ENCODE peak calls at places on chromosomes 4 and X, in six cellular contexts. One of them, this sample, is unnamed. For H3K27me3, the result is how much of the 10 kb centered on the place peaks cover.

GRCh38 chr4:117560329-117560728 is 474.0 kb upstream of the NDST3 start:
- DNase-seq in body of pancreas: no peak
- DNase-seq in prostate gland: no peak
- DNase-seq in bronchial epithelial cell: peak
- DNase-seq in AG04450: peak
- DNase-seq in pancreas: no peak
- DNase-seq in this sample: no peak

GRCh38 chrX:56385336-56385735 is 153.2 kb downstream of the KLF8 start:
- DNase-seq in bronchial epithelial cell: no peak
- DNase-seq in AG04450: no peak
- DNase-seq in body of pancreas: no peak
- DNase-seq in pancreas: no peak
- DNase-seq in prostate gland: no peak
- DNase-seq in this sample: no peak

GRCh38 chrX:39677585-39677984 is 420.2 kb downstream of the BCOR start:
- DNase-seq in AG04450: no peak
- DNase-seq in bronchial epithelial cell: no peak
- DNase-seq in prostate gland: no peak
- DNase-seq in body of pancreas: no peak
- DNase-seq in pancreas: no peak
- DNase-seq in this sample: no peak

GRCh38 chrX:29746326-29746725 is 469.0 kb upstream of the MAGEB2 start:
- DNase-seq in prostate gland: no peak
- DNase-seq in body of pancreas: no peak
- DNase-seq in pancreas: no peak
- DNase-seq in AG04450: no peak
- DNase-seq in bronchial epithelial cell: no peak
- DNase-seq in this sample: no peak

GRCh38 chr4:160117686-160118085 is 1014.8 kb downstream of the RAPGEF2 start:
- DNase-seq in body of pancreas: no peak
- DNase-seq in AG04450: no peak
- DNase-seq in bronchial epithelial cell: no peak
- DNase-seq in prostate gland: no peak
- DNase-seq in pancreas: no peak
- DNase-seq in this sample: no peak

GRCh38 chrX:54452920-54453319 is 12.7 kb downstream of the TSR2 start:
- DNase-seq in body of pancreas: no peak
- DNase-seq in AG04450: no peak
- DNase-seq in prostate gland: no peak
- DNase-seq in bronchial epithelial cell: no peak
- DNase-seq in pancreas: no peak
- DNase-seq in this sample: no peak

GRCh38 chr4:168848977-168849687 is 160.9 kb downstream of the CBR4 start:
- DNase-seq in bronchial epithelial cell: no peak
- DNase-seq in AG04450: no peak
- DNase-seq in pancreas: no peak
- DNase-seq in prostate gland: no peak
- DNase-seq in body of pancreas: no peak
- DNase-seq in this sample: no peak

GRCh38 chr4:152064282-152064681 is 303.5 kb upstream of the GATB start:
- DNase-seq in pancreas: no peak
- DNase-seq in prostate gland: no peak
- DNase-seq in bronchial epithelial cell: no peak
- DNase-seq in body of pancreas: no peak
- DNase-seq in AG04450: no peak
- DNase-seq in this sample: no peak

GRCh38 chr4:18917689-18918088 is 896.1 kb upstream of the LCORL start:
- DNase-seq in bronchial epithelial cell: peak
- DNase-seq in AG04450: no peak
- DNase-seq in pancreas: no peak
- DNase-seq in prostate gland: no peak
- DNase-seq in body of pancreas: no peak
- DNase-seq in this sample: no peak

GRCh38 chrX:110168585-110168984 is 149.3 kb downstream of the AMMECR1 start:
- DNase-seq in AG04450: no peak
- DNase-seq in pancreas: no peak
- DNase-seq in body of pancreas: no peak
- DNase-seq in bronchial epithelial cell: peak
- DNase-seq in prostate gland: no peak
- DNase-seq in this sample: no peak

GRCh38 chrX:109854096-109854495 is 121.0 kb upstream of the ACSL4 start:
- DNase-seq in AG04450: no peak
- DNase-seq in body of pancreas: no peak
- DNase-seq in bronchial epithelial cell: no peak
- DNase-seq in pancreas: no peak
- DNase-seq in prostate gland: no peak
- DNase-seq in this sample: no peak

GRCh38 chrX:333611-334311 is 15.2 kb upstream of the GTPBP6 start:
- DNase-seq in body of pancreas: no peak
- DNase-seq in bronchial epithelial cell: no peak
- DNase-seq in prostate gland: no peak
- DNase-seq in pancreas: peak
- DNase-seq in AG04450: no peak
- DNase-seq in this sample: no peak

GRCh38 chr4:30600246-30600645 is 119.9 kb upstream of the PCDH7 start:
- DNase-seq in bronchial epithelial cell: no peak
- DNase-seq in AG04450: no peak
- DNase-seq in body of pancreas: no peak
- DNase-seq in pancreas: no peak
- DNase-seq in prostate gland: no peak
- DNase-seq in this sample: no peak

GRCh38 chr4:129043523-129043922 is 49.8 kb downstream of the SCLT1 start:
- DNase-seq in bronchial epithelial cell: peak
- DNase-seq in AG04450: no peak
- DNase-seq in body of pancreas: no peak
- DNase-seq in prostate gland: no peak
- DNase-seq in pancreas: no peak
- DNase-seq in this sample: no peak

GRCh38 chr4:113635739-113636437 is 125.7 kb downstream of the CAMK2D start:
- DNase-seq in pancreas: no peak
- DNase-seq in bronchial epithelial cell: peak
- DNase-seq in body of pancreas: no peak
- DNase-seq in prostate gland: no peak
- DNase-seq in AG04450: peak
- DNase-seq in this sample: no peak

GRCh38 chr4:99483636-99484035 is 27.2 kb upstream of the C4orf17 start:
- DNase-seq in pancreas: no peak
- DNase-seq in bronchial epithelial cell: peak
- DNase-seq in body of pancreas: no peak
- DNase-seq in AG04450: no peak
- DNase-seq in prostate gland: no peak
- DNase-seq in this sample: no peak

GRCh38 chr4:161663844-161664243 is 500.0 kb downstream of the FSTL5 start:
- DNase-seq in prostate gland: no peak
- DNase-seq in bronchial epithelial cell: no peak
- DNase-seq in pancreas: no peak
- DNase-seq in body of pancreas: no peak
- DNase-seq in AG04450: no peak
- DNase-seq in this sample: no peak

GRCh38 chr4:66062044-66062443 is 391.8 kb upstream of the EPHA5 start:
- DNase-seq in prostate gland: no peak
- DNase-seq in pancreas: no peak
- DNase-seq in body of pancreas: no peak
- DNase-seq in AG04450: no peak
- DNase-seq in bronchial epithelial cell: peak
- DNase-seq in this sample: no peak

GRCh38 chrX:34903316-34903715 is 39.3 kb upstream of the FAM47B start:
- DNase-seq in prostate gland: no peak
- DNase-seq in AG04450: no peak
- DNase-seq in body of pancreas: no peak
- DNase-seq in bronchial epithelial cell: no peak
- DNase-seq in pancreas: no peak
- DNase-seq in this sample: no peak

GRCh38 chrX:14554132-14554715 is 24.9 kb downstream of the GLRA2 start:
- DNase-seq in prostate gland: no peak
- DNase-seq in body of pancreas: no peak
- DNase-seq in pancreas: no peak
- DNase-seq in AG04450: no peak
- DNase-seq in bronchial epithelial cell: no peak
- DNase-seq in this sample: no peak

GRCh38 chr4:81207793-81208192 is 7.2 kb downstream of the PRKG2 start:
- DNase-seq in body of pancreas: no peak
- DNase-seq in bronchial epithelial cell: peak
- DNase-seq in AG04450: peak
- DNase-seq in prostate gland: no peak
- DNase-seq in pancreas: no peak
- DNase-seq in this sample: no peak

GRCh38 chr4:681736-682451 is 7.1 kb downstream of the SLC49A3 start:
- DNase-seq in pancreas: no peak
- DNase-seq in prostate gland: peak
- DNase-seq in body of pancreas: peak
- DNase-seq in AG04450: no peak
- DNase-seq in bronchial epithelial cell: no peak
- DNase-seq in this sample: peak

GRCh38 chrX:153778684-153779101 is 2.1 kb upstream of the SRPK3 start:
- DNase-seq in body of pancreas: no peak
- DNase-seq in AG04450: no peak
- DNase-seq in pancreas: peak
- DNase-seq in prostate gland: no peak
- DNase-seq in bronchial epithelial cell: peak
- DNase-seq in this sample: no peak

GRCh38 chr4:8546766-8547107 is 33.5 kb upstream of the GPR78 start:
- DNase-seq in body of pancreas: no peak
- DNase-seq in AG04450: no peak
- DNase-seq in bronchial epithelial cell: no peak
- DNase-seq in pancreas: no peak
- DNase-seq in prostate gland: no peak
- DNase-seq in this sample: no peak

GRCh38 chr4:1460967-1461868 is 55.0 kb upstream of the NKX1-1 start:
- DNase-seq in prostate gland: no peak
- DNase-seq in body of pancreas: no peak
- DNase-seq in AG04450: no peak
- DNase-seq in bronchial epithelial cell: no peak
- DNase-seq in pancreas: peak
- DNase-seq in this sample: peak

DNA sequence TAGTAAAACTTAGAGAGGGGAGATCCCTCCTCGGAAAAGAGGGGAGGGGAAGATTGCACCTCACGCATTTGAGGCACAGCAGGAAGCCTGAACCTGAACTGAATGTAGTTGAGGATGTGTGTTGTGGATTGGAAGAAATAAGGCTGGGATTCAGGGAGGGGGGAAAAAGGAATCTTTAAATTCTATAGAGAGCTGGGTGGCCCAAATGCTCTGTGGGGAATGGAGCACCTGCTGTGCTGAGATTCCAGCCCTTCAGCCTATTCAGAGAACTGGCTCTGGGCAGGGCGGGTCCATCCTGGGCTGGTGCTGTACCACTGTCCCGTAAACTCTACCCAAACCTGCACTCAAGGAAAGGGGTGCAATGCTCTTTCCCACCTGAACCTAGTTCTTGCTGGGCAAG is 4.1 kb downstream of the FOXO4 start:
- DNase-seq in bronchial epithelial cell: no peak
- DNase-seq in prostate gland: no peak
- DNase-seq in AG04450: no peak
- DNase-seq in body of pancreas: no peak
- DNase-seq in pancreas: no peak
- DNase-seq in this sample: no peak
- H3K27me3 ChIP-seq in bronchial epithelial cell: under half
- H3K27me3 ChIP-seq in prostate gland: under half
- H3K27me3 ChIP-seq in AG04450: under half
- H3K27me3 ChIP-seq in body of pancreas: under half
- H3K27me3 ChIP-seq in pancreas: under half
- H3K27me3 ChIP-seq in this sample: under half

DNA sequence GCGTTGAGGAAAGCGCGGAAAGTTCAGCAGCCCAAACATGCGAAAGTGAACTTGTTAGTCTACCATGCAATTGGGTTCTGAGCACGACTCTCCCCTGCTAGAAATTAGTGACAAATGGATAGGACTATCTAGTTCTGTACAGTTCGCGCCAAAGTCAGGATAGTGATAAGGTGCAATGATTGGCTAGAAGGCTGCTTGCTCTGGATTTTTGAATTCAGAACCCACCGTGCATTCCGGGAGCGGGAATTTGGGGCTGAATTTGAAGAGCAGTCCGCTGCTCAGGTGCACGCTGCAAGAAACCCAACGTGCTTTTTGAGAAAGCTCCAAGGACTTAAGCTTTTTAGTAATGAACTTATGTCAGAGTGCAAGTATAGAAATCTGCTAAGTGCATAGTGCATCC is 732 bp upstream of the ESX1 start:
- DNase-seq in AG04450: no peak
- DNase-seq in body of pancreas: no peak
- DNase-seq in prostate gland: no peak
- DNase-seq in bronchial epithelial cell: no peak
- DNase-seq in pancreas: no peak
- DNase-seq in this sample: no peak
- H3K27me3 ChIP-seq in AG04450: under half
- H3K27me3 ChIP-seq in body of pancreas: under half
- H3K27me3 ChIP-seq in prostate gland: under half
- H3K27me3 ChIP-seq in bronchial epithelial cell: under half
- H3K27me3 ChIP-seq in pancreas: under half
- H3K27me3 ChIP-seq in this sample: under half

GRCh38 chrX:85051627-85052026 is 48.0 kb downstream of the APOOL start:
- DNase-seq in body of pancreas: no peak
- DNase-seq in prostate gland: no peak
- DNase-seq in AG04450: no peak
- DNase-seq in pancreas: no peak
- DNase-seq in bronchial epithelial cell: no peak
- DNase-seq in this sample: no peak
- H3K27me3 ChIP-seq in body of pancreas: under half
- H3K27me3 ChIP-seq in prostate gland: under half
- H3K27me3 ChIP-seq in AG04450: under half
- H3K27me3 ChIP-seq in pancreas: under half
- H3K27me3 ChIP-seq in bronchial epithelial cell: under half
- H3K27me3 ChIP-seq in this sample: under half

DNA sequence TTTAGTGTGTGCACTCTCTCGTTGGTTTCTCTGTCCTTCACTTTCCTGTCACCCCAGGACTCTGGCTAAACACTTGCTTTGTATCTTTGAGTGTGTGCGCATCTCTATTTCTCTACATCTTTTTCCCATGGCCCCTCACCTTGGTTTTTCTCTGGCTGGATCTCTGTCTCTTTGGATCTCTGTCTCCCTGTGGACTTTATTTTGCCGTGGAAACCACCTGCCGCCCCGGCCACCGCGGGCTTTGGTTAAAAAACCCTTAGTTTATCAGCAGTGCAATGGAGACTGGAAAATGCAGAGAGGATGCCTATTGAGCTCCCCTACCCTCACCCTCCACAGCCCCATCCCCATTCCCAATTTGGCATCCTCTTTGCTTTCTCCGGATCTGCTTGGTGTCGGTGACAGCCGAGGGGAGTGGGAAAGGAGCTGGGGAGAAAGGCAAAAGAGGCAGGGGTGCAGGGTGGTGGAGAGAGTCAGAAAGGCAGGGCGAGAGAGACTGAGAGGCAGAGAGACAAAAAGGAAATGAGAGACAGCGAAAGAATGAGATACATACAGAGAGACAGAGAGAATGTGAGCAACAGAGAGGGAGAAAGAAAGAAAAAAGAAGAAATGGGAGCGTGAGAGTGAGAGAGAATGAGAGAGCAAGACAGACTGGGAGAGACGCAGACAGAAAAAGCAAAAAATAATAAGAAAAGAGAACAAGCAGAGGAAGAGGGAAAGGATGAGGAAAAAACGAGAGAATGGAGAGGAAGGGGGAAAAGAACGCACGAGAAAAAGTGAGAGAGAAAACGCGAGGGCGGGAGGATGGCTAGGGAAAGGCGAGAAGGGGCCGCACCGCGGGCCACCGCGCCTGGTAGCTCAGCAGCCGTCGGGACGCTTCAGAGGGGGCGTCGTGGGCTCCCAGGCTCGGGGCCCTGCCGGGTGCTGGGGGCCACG is 688 bp downstream of the GPR101 start:
- DNase-seq in bronchial epithelial cell: no peak
- DNase-seq in pancreas: no peak
- DNase-seq in body of pancreas: no peak
- DNase-seq in AG04450: no peak
- DNase-seq in prostate gland: no peak
- DNase-seq in this sample: no peak
- H3K27me3 ChIP-seq in bronchial epithelial cell: under half
- H3K27me3 ChIP-seq in pancreas: under half
- H3K27me3 ChIP-seq in body of pancreas: under half
- H3K27me3 ChIP-seq in AG04450: under half
- H3K27me3 ChIP-seq in prostate gland: under half
- H3K27me3 ChIP-seq in this sample: half or more